ENCODE peak calls at places on chromosome 14, in nine cellular contexts. F, D, G, T, C, O, J, V and I are unnamed samples.
A peak's percentile ranks its signal among the peaks of the same experiment; 100 is the strongest.

GRCh38 chr14:94953541-94954260 is 183.8 kb upstream of the GSC start:
- DNase-seq in F (no peak), D (no peak), G (no peak), T (no peak), C (no peak), O (no peak), J (no peak), V (no peak), I (no peak)

GRCh38 chr14:98682031-98682430 is 590.0 kb downstream of the BCL11B start:
- DNase-seq in F (no peak), D (no peak), G (no peak), T (no peak), C (no peak), O (no peak), J (no peak), V (no peak), I (no peak)

GRCh38 chr14:72607386-72608125 is 286.3 kb downstream of the DPF3 start:
- DNase-seq in F (peak; percentile 80), D (no peak), G (no peak), T (peak; percentile 56), C (no peak), O (no peak), J (no peak), V (peak; percentile 56), I (no peak)

GRCh38 chr14:78848234-78848820 is 678.2 kb downstream of the NRXN3 start:
- DNase-seq in F (peak; percentile 41), D (no peak), G (peak; percentile 13), T (peak; percentile 2), C (no peak), O (peak; percentile 71), J (no peak), V (peak; percentile 33), I (peak; percentile 55)

GRCh38 chr14:56271988-56272387 is 153.8 kb downstream of the PELI2 start:
- DNase-seq in F (peak; percentile 57), D (no peak), G (no peak), T (peak; percentile 8), C (no peak), O (no peak), J (no peak), V (no peak), I (no peak)

GRCh38 chr14:104794641-104795467 is 694 bp downstream of the AKT1 start:
- DNase-seq in F (peak; percentile 46), D (no peak), G (no peak), T (peak; percentile 27), C (no peak), O (peak; percentile 25), J (no peak), V (peak; percentile 53), I (no peak)

GRCh38 chr14:72054929-72055328 is 122.7 kb downstream of the RGS6 start:
- DNase-seq in F (no peak), D (no peak), G (no peak), T (no peak), C (no peak), O (no peak), J (no peak), V (no peak), I (no peak)

GRCh38 chr14:26389646-26390508 is 208.0 kb downstream of the NOVA1 start:
- DNase-seq in F (no peak), D (no peak), G (no peak), T (no peak), C (no peak), O (no peak), J (no peak), V (peak; percentile 12), I (no peak)

GRCh38 chr14:99201351-99202073 is 70.5 kb downstream of the BCL11B start:
- DNase-seq in F (no peak), D (no peak), G (no peak), T (no peak), C (no peak), O (no peak), J (no peak), V (no peak), I (no peak)

GRCh38 chr14:30656190-30656632 is 34.1 kb downstream of the SCFD1 start:
- DNase-seq in F (peak; percentile 32), D (no peak), G (no peak), T (peak; percentile 18), C (no peak), O (peak; percentile 3), J (no peak), V (peak; percentile 53), I (no peak)

GRCh38 chr14:64755661-64756265 is 51.5 kb downstream of the PLEKHG3 start:
- DNase-seq in F (peak; percentile 44), D (no peak), G (no peak), T (peak; percentile 56), C (peak; percentile 17), O (peak; percentile 91), J (no peak), V (peak; percentile 18), I (no peak)

GRCh38 chr14:33796356-33796755 is 154.5 kb downstream of the EGLN3 start:
- DNase-seq in F (peak; percentile 21), D (no peak), G (no peak), T (no peak), C (no peak), O (no peak), J (no peak), V (peak; percentile 62), I (no peak)

GRCh38 chr14:69685217-69685616 is 73.8 kb downstream of the SUSD6 start:
- DNase-seq in F (no peak), D (no peak), G (no peak), T (peak; percentile 37), C (peak; percentile 45), O (no peak), J (no peak), V (peak; percentile 39), I (no peak)

GRCh38 chr14:28609228-28609828 is 157.3 kb upstream of the FOXG1 start:
- DNase-seq in F (peak; percentile 9), D (no peak), G (peak; percentile 61), T (peak; percentile 56), C (no peak), O (peak; percentile 49), J (peak; percentile 65), V (peak; percentile 30), I (peak; percentile 52)

GRCh38 chr14:24252289-24253124 is 10.1 kb upstream of the TINF2 start:
- DNase-seq in F (no peak), D (no peak), G (no peak), T (no peak), C (no peak), O (no peak), J (no peak), V (no peak), I (no peak)

GRCh38 chr14:78022059-78022458 is 148.1 kb upstream of the NRXN3 start:
- DNase-seq in F (peak; percentile 70), D (no peak), G (peak; percentile 38), T (peak; percentile 72), C (peak; percentile 26), O (peak; percentile 73), J (peak; percentile 61), V (no peak), I (peak; percentile 59)

GRCh38 chr14:104980601-104981531 is 2.7 kb upstream of the AHNAK2 start:
- DNase-seq in F (no peak), D (no peak), G (no peak), T (no peak), C (no peak), O (no peak), J (peak; percentile 56), V (no peak), I (no peak)